ENCODE peak calls at places on chromosomes 6 and 20, in ten cellular contexts. W is activated CD8-positive, alpha-beta memory T cell treated with anti-CD3 and anti-CD28 coated beads for 24 hours; C is activated gamma-delta T cell treated with Interleukin-2 at 50 U/mL for 16 hours; U is foreskin keratinocyte; Z is activated CD4-positive, CD25-positive, alpha-beta regulatory T cell; Q is T1000; B is astrocyte of the spinal cord; G is NCI-H2171; D is A172; M is MCF 10A. Y is an unnamed sample.

GRCh38 chr6:118725944-118726343 is 74.6 kb upstream of the CEP85L start:
- DNase-seq in C (peak), D (peak), W (peak), Q (no peak), B (no peak), G (no peak), M (peak), Z (peak), U (no peak), Y (no peak)

GRCh38 chr6:48061630-48062029 is 49.4 kb downstream of the PTCHD4 start:
- DNase-seq in C (no peak), G (no peak), B (peak), U (no peak), W (no peak), D (peak), M (peak), Z (no peak), Q (no peak), Y (no peak)

GRCh38 chr20:62589720-62590119 is 52.6 kb upstream of the SLCO4A1 start:
- DNase-seq in B (no peak), M (no peak), G (no peak), U (no peak), C (no peak), W (no peak), D (no peak), Q (no peak), Z (no peak), Y (no peak)

GRCh38 chr20:58959652-58960051 is 21.4 kb upstream of the NELFCD start:
- DNase-seq in D (no peak), B (no peak), G (no peak), W (no peak), M (no peak), U (no peak), Q (no peak), C (no peak), Z (no peak), Y (no peak)

GRCh38 chr6:82067021-82067420 is 180.5 kb downstream of the IBTK start:
- DNase-seq in W (no peak), Q (no peak), M (no peak), B (no peak), G (no peak), D (no peak), C (no peak), Z (no peak), U (no peak), Y (no peak)

GRCh38 chr6:13559968-13560650 is 14.3 kb upstream of the SIRT5 start:
- DNase-seq in C (no peak), Q (no peak), U (no peak), M (no peak), B (no peak), G (peak), W (no peak), Z (no peak), D (no peak), Y (no peak)

GRCh38 chr6:170444056-170444505 is 109.0 kb downstream of the PSMB1 start:
- DNase-seq in M (no peak), B (no peak), Q (no peak), G (no peak), C (no peak), U (no peak), D (no peak), W (peak), Z (no peak), Y (no peak)

GRCh38 chr6:140269766-140270165 is 895.3 kb upstream of the CITED2 start:
- DNase-seq in D (no peak), U (peak), M (peak), G (no peak), B (peak), C (no peak), W (no peak), Q (no peak), Z (no peak), Y (no peak)

GRCh38 chr6:6516643-6517042 is 71.9 kb upstream of the LY86 start:
- DNase-seq in M (no peak), B (no peak), W (peak), D (no peak), C (no peak), Z (no peak), G (peak), U (no peak), Q (no peak), Y (no peak)

GRCh38 chr20:18496740-18497592 is at the start of gene RBBP9:
- DNase-seq in Z (peak), U (peak), Q (peak), G (peak), D (peak), C (peak), M (peak), B (peak), W (peak), Y (peak)

GRCh38 chr6:123360359-123360758 is 276.4 kb downstream of the TRDN start:
- DNase-seq in G (no peak), U (no peak), Q (no peak), D (no peak), Z (no peak), W (no peak), C (no peak), B (no peak), M (no peak), Y (no peak)

GRCh38 chr20:35601021-35601973 is 14.3 kb upstream of the SPAG4 start:
- DNase-seq in C (peak), Q (peak), B (peak), M (peak), W (peak), U (no peak), D (no peak), Z (peak), G (peak), Y (peak)

GRCh38 chr6:118588626-118589025 is 40.5 kb downstream of the PLN start:
- DNase-seq in W (no peak), M (no peak), B (no peak), G (no peak), C (no peak), U (no peak), Z (no peak), D (no peak), Q (no peak), Y (no peak)

GRCh38 chr20:41046716-41047115 is 18.1 kb downstream of the TOP1 start:
- DNase-seq in G (no peak), W (no peak), B (peak), M (peak), C (no peak), U (no peak), D (no peak), Z (no peak), Q (no peak), Y (no peak)

GRCh38 chr6:132456700-132457143 is 55.4 kb upstream of the MOXD1 start:
- DNase-seq in Z (no peak), G (no peak), C (no peak), D (no peak), W (no peak), U (no peak), M (no peak), Q (no peak), B (no peak), Y (peak)

GRCh38 chr20:6501061-6501460 is 266.4 kb upstream of the BMP2 start:
- DNase-seq in D (peak), Z (no peak), U (peak), W (no peak), Q (peak), G (no peak), C (no peak), M (peak), B (peak), Y (no peak)

GRCh38 chr6:105608711-105609374 is 206.0 kb upstream of the PREP start:
- DNase-seq in D (peak), Z (no peak), W (no peak), Q (peak), G (no peak), M (peak), U (no peak), C (no peak), B (peak), Y (no peak)

GRCh38 chr6:37381579-37381978 is 27.8 kb downstream of the RNF8 start:
- DNase-seq in M (peak), C (no peak), D (peak), Q (no peak), G (peak), W (peak), Z (no peak), B (peak), U (peak), Y (no peak)

Y was measured in left cardiac atrium.